ENCODE peak calls at places on chromosomes 16 and 17, in six cellular contexts. X is AG04450; Z is GM23338; A is CD8-positive, alpha-beta T cell; C is Peyer's patch; W is right cardiac atrium. Q is an unnamed sample.

GRCh38 chr17:7523033-7523432 is 25.8 kb upstream of the TNFSF12 start:
- DNase-seq in X (no peak), Z (peak; percentile 94), A (peak; percentile 58), C (peak; percentile 69), W (no peak), Q (no peak)

GRCh38 chr17:57554826-57555635 is 190.1 kb downstream of the CCDC182 start:
- DNase-seq in X (no peak), Z (peak; percentile 27), A (no peak), C (no peak), W (no peak), Q (no peak)

GRCh38 chr17:59892251-59892848 is 393 bp downstream of the TUBD1 start:
- DNase-seq in X (no peak), Z (peak; percentile 9), A (no peak), C (no peak), W (no peak), Q (peak; percentile 31)

GRCh38 chr16:71358464-71359031 is at the start of gene CALB2:
- DNase-seq in X (no peak), Z (peak; percentile 85), A (peak; percentile 58), C (peak; percentile 80), W (peak; percentile 88), Q (peak; percentile 61)

GRCh38 chr16:88638323-88639230 is at the start of gene IL17C:
- DNase-seq in X (no peak), Z (peak; percentile 80), A (no peak), C (peak; percentile 82), W (peak; percentile 39), Q (peak; percentile 79)

GRCh38 chr17:34797724-34798123 is 163.5 kb downstream of the CCT6B start:
- DNase-seq in X (no peak), Z (peak; percentile 91), A (peak; percentile 21), C (no peak), W (no peak), Q (no peak)

GRCh38 chr17:39923230-39923629 is 4.2 kb downstream of the ORMDL3 start:
- DNase-seq in X (no peak), Z (no peak), A (no peak), C (no peak), W (no peak), Q (no peak)

GRCh38 chr16:57900796-57901479 is 70.0 kb downstream of the CNGB1 start:
- DNase-seq in X (no peak), Z (no peak), A (no peak), C (no peak), W (no peak), Q (no peak)

GRCh38 chr17:733743-734142 is 1.3 kb downstream of the TLCD3A start:
- DNase-seq in X (no peak), Z (no peak), A (no peak), C (no peak), W (no peak), Q (no peak)

GRCh38 chr17:48439875-48440505 is 10.0 kb upstream of the SKAP1 start:
- DNase-seq in X (no peak), Z (no peak), A (peak; percentile 60), C (peak; percentile 60), W (no peak), Q (no peak)

GRCh38 chr16:87465306-87465705 is 27.5 kb downstream of the ZCCHC14 start:
- DNase-seq in X (peak; percentile 52), Z (no peak), A (no peak), C (peak; percentile 80), W (peak; percentile 84), Q (peak; percentile 75)

GRCh38 chr17:11889266-11889665 is 108.0 kb downstream of the ZNF18 start:
- DNase-seq in X (no peak), Z (no peak), A (no peak), C (no peak), W (no peak), Q (no peak)

GRCh38 chr17:31095239-31096105 is 695 bp downstream of the NF1 start:
- DNase-seq in X (no peak), Z (peak; percentile 94), A (peak; percentile 22), C (peak; percentile 61), W (peak; percentile 82), Q (peak; percentile 61)

GRCh38 chr16:87216824-87217205 is 100.4 kb downstream of the C16orf95 start:
- DNase-seq in X (no peak), Z (no peak), A (no peak), C (no peak), W (no peak), Q (no peak)

GRCh38 chr17:32485261-32485955 is 1.4 kb upstream of the CDK5R1 start:
- DNase-seq in X (no peak), Z (no peak), A (no peak), C (peak; percentile 44), W (no peak), Q (no peak)

GRCh38 chr16:71600822-71601221 is 23.9 kb upstream of the TAT start:
- DNase-seq in X (no peak), Z (no peak), A (no peak), C (no peak), W (no peak), Q (no peak)

GRCh38 chr16:69775535-69775934 is 13.4 kb downstream of the WWP2 start:
- DNase-seq in X (no peak), Z (no peak), A (no peak), C (no peak), W (no peak), Q (no peak)

GRCh38 chr17:58535431-58535830 is 21.0 kb upstream of the MTMR4 start:
- DNase-seq in X (no peak), Z (no peak), A (no peak), C (no peak), W (no peak), Q (no peak)

GRCh38 chr16:85166699-85167588 is 54.7 kb upstream of the CIBAR2 start:
- DNase-seq in X (no peak), Z (no peak), A (no peak), C (no peak), W (peak; percentile 44), Q (no peak)

GRCh38 chr16:85165781-85166180 is 53.5 kb upstream of the CIBAR2 start:
- DNase-seq in X (no peak), Z (no peak), A (no peak), C (no peak), W (peak; percentile 52), Q (no peak)

GRCh38 chr16:85163278-85164112 is 51.2 kb upstream of the CIBAR2 start:
- DNase-seq in X (no peak), Z (no peak), A (no peak), C (no peak), W (peak; percentile 54), Q (no peak)

GRCh38 chr16:85166281-85166680 is 54.0 kb upstream of the CIBAR2 start:
- DNase-seq in X (no peak), Z (no peak), A (no peak), C (no peak), W (peak; percentile 7), Q (no peak)

GRCh38 chr16:85164838-85165516 is 52.7 kb upstream of the CIBAR2 start:
- DNase-seq in X (no peak), Z (no peak), A (no peak), C (no peak), W (peak; percentile 71), Q (no peak)
- H3K27ac ChIP-seq in X (no peak overlapping the region), Z (no peak overlapping the region), A (no peak overlapping the region), C (no peak overlapping the region), W (no peak overlapping the region), Q (no peak overlapping the region)

DNA sequence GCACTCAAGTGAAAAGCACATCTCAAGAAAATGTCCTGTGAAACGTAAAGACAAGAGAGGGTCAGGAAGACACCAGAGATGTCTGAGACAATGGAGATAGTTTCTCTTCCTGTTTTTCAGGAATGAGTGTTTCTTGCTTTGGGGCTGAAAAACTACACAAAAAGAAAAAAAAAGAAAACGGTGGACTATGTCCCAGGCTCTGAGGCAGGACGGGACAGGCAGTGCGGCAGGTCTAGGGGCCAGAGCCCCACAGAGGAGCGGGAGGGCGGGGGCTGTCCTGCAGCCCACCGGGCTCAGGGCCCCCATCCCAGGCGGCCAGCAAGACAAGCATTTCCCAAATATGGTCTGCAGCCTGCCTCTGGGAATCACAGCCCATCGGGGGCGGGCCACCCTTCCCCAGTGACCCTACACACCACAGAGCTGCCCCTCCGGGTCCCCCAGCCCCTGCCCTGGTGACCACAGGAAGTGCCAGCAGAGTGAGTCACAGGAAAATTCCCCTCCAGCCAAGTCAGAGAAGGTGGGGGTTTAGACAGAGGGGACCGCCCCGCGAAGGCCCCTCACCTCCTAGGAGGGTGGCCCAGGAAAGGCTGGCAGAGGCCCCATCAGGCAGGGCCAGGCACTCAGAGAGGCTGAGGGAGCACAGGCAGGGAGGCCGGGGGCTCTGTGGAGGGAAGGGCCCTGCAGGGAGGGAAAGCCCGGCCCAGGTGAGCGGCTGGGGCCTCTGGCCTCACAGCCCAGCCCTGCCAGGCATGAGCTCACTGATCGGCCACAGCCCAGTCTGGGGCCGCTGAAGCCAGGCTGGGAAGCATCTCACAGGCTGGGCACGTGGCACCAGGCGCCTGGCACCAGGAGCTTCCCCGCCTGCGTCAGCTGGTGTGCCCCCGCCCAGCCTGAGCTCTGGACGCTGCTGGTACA is 6.3 kb downstream of the BCAR1 start:
- DNase-seq in X (peak; percentile 96), Z (peak; percentile 81), A (no peak), C (peak; percentile 80), W (peak; percentile 92), Q (peak; percentile 65)
- H3K27ac ChIP-seq in X (peak overlapping the region; percentile 100), Z (peak overlapping the region; percentile 93), A (no peak overlapping the region), C (peak overlapping the region; percentile 93), W (peak overlapping the region; percentile 66), Q (peak overlapping the region; percentile 76)

GRCh38 chr17:78175643-78175981 is 7.2 kb downstream of the SYNGR2 start:
- DNase-seq in X (no peak), Z (no peak), A (no peak), C (no peak), W (no peak), Q (no peak)
- H3K27ac ChIP-seq in X (no peak overlapping the region), Z (peak overlapping the region; percentile 59), A (no peak overlapping the region), C (peak overlapping the region; percentile 79), W (no peak overlapping the region), Q (peak overlapping the region; percentile 88)

GRCh38 chr17:9473716-9474115 is 101.9 kb downstream of the STX8 start:
- DNase-seq in X (no peak), Z (no peak), A (no peak), C (peak; percentile 6), W (no peak), Q (no peak)
- H3K27ac ChIP-seq in X (no peak overlapping the region), Z (no peak overlapping the region), A (no peak overlapping the region), C (no peak overlapping the region), W (no peak overlapping the region), Q (no peak overlapping the region)